ENCODE peak calls at places on chromosome 21, in ten cellular contexts. U is neural crest cell; P is GM20000; F is nucleus accumbens; W is glutamatergic neuron; R is stimulated activated naive CD4-positive, alpha-beta T cell; N is brain pericyte; D is effector memory CD4-positive, alpha-beta T cell; M is naive thymus-derived CD8-positive, alpha-beta T cell; Y is ascending aorta. C is an unnamed sample.

GRCh38 chr21:37374026-37374425 is 7.5 kb downstream of the DYRK1A start:
- DNase-seq in U (no peak), P (no peak), F (no peak), W (no peak), R (no peak), N (no peak), D (no peak), M (no peak), Y (no peak), C (no peak)

GRCh38 chr21:45334591-45335081 is 46.9 kb upstream of the POFUT2 start:
- DNase-seq in U (no peak), P (no peak), F (no peak), W (no peak), R (no peak), N (no peak), D (no peak), M (no peak), Y (no peak), C (no peak)

GRCh38 chr21:14356771-14357170 is 26.2 kb downstream of the HSPA13 start:
- DNase-seq in U (no peak), P (no peak), F (no peak), W (no peak), R (no peak), N (no peak), D (no peak), M (no peak), Y (no peak), C (no peak)

GRCh38 chr21:39641827-39642450 is 29.2 kb downstream of the B3GALT5 start:
- DNase-seq in U (no peak), P (no peak), F (no peak), W (no peak), R (no peak), N (no peak), D (no peak), M (no peak), Y (no peak), C (no peak)

GRCh38 chr21:18646114-18646513 is 242.5 kb upstream of the TMPRSS15 start:
- DNase-seq in U (no peak), P (no peak), F (no peak), W (no peak), R (no peak), N (no peak), D (no peak), M (no peak), Y (no peak), C (no peak)

GRCh38 chr21:45262616-45263015 is 25.1 kb downstream of the POFUT2 start:
- DNase-seq in U (no peak), P (no peak), F (no peak), W (no peak), R (no peak), N (no peak), D (no peak), M (no peak), Y (no peak), C (no peak)

GRCh38 chr21:20999567-21000169 is 1.5 kb downstream of the NCAM2 start:
- DNase-seq in U (peak; percentile 56), P (peak; percentile 56), F (peak; percentile 30), W (peak; percentile 62), R (peak; percentile 14), N (no peak), D (no peak), M (peak; percentile 39), Y (no peak), C (peak; percentile 15)

GRCh38 chr21:44461005-44461404 is 5.7 kb downstream of the LRRC3 start:
- DNase-seq in U (no peak), P (no peak), F (no peak), W (no peak), R (no peak), N (no peak), D (no peak), M (no peak), Y (no peak), C (no peak)

GRCh38 chr21:33374080-33374873 is 28.9 kb upstream of the IFNGR2 start:
- DNase-seq in U (no peak), P (no peak), F (no peak), W (no peak), R (peak; percentile 60), N (no peak), D (no peak), M (peak; percentile 58), Y (no peak), C (peak; percentile 45)

GRCh38 chr21:21406918-21407317 is 408.7 kb downstream of the NCAM2 start:
- DNase-seq in U (no peak), P (no peak), F (no peak), W (no peak), R (no peak), N (no peak), D (no peak), M (no peak), Y (no peak), C (no peak)

GRCh38 chr21:42939581-42940413 is 14.4 kb upstream of the ERVH48-1 start:
- DNase-seq in U (no peak), P (no peak), F (peak; percentile 62), W (no peak), R (no peak), N (peak; percentile 82), D (no peak), M (no peak), Y (peak; percentile 34), C (peak; percentile 94)

GRCh38 chr21:16046625-16047340 is 317.0 kb downstream of the USP25 start:
- DNase-seq in U (no peak), P (no peak), F (no peak), W (no peak), R (no peak), N (no peak), D (no peak), M (no peak), Y (no peak), C (no peak)

GRCh38 chr21:45620201-45620600 is 23.3 kb upstream of the PCBP3 start:
- DNase-seq in U (no peak), P (no peak), F (no peak), W (no peak), R (no peak), N (no peak), D (no peak), M (no peak), Y (no peak), C (no peak)

GRCh38 chr21:43893536-43894205 is 28.6 kb downstream of the AGPAT3 start:
- DNase-seq in U (no peak), P (peak; percentile 70), F (no peak), W (no peak), R (peak; percentile 14), N (no peak), D (no peak), M (peak; percentile 22), Y (no peak), C (no peak)

GRCh38 chr21:30430170-30430655 is at the start of gene KRTAP13-4:
- DNase-seq in U (no peak), P (no peak), F (no peak), W (no peak), R (no peak), N (no peak), D (no peak), M (no peak), Y (no peak), C (no peak)

GRCh38 chr21:34186119-34186719 is 112.8 kb downstream of the MRPS6 start:
- DNase-seq in U (no peak), P (no peak), F (no peak), W (no peak), R (no peak), N (no peak), D (no peak), M (no peak), Y (peak; percentile 67), C (no peak)

GRCh38 chr21:46552865-46553379 is 52.0 kb downstream of the S100B start:
- DNase-seq in U (no peak), P (no peak), F (no peak), W (no peak), R (no peak), N (no peak), D (no peak), M (no peak), Y (no peak), C (no peak)